ENCODE peak calls at places on chromosomes 12 and 14, in five cellular contexts. D is lower lobe of right lung, M is epithelial cell of prostate, L is Karpas-422, J is GM23338. K is an unnamed sample.

GRCh38 chr14:55587847-55588246 is 7.8 kb downstream of the KTN1 start:
- DNase-seq in L (no peak), D (no peak), M (no peak), J (no peak), K (no peak)

GRCh38 chr12:27608890-27609289 is 84.9 kb downstream of the PPFIBP1 start:
- DNase-seq in J (no peak), L (no peak), M (no peak), D (no peak), K (no peak)

GRCh38 chr14:105945891-105946290 is 419.5 kb downstream of the TMEM121 start:
- DNase-seq in J (no peak), L (no peak), M (no peak), D (no peak), K (no peak)

GRCh38 chr12:116784238-116784612 is 46.1 kb downstream of the RNFT2 start:
- DNase-seq in M (no peak), L (peak; percentile 65), J (peak; percentile 28), D (no peak), K (peak; percentile 37)

GRCh38 chr14:49988080-49988990 is 95.5 kb downstream of the ARF6 start:
- DNase-seq in J (no peak), M (no peak), D (no peak), L (no peak), K (no peak)

GRCh38 chr12:111578971-111579340 is 20.2 kb downstream of the ATXN2 start:
- DNase-seq in D (no peak), L (no peak), M (no peak), J (no peak), K (no peak)

GRCh38 chr14:54782803-54783659 is 119.6 kb downstream of the GCH1 start:
- DNase-seq in L (peak; percentile 96), D (peak; percentile 66), J (peak; percentile 68), M (no peak), K (no peak)

GRCh38 chr14:60091550-60092511 is at the start of gene PCNX4:
- DNase-seq in M (peak; percentile 92), L (peak; percentile 100), D (peak; percentile 98), J (peak; percentile 98), K (peak; percentile 98)

GRCh38 chr12:20967756-20968155 is 157.3 kb downstream of the SLCO1B3 start:
- DNase-seq in L (no peak), D (no peak), J (no peak), M (no peak), K (no peak)

GRCh38 chr14:55938249-55938791 is 179.9 kb upstream of the PELI2 start:
- DNase-seq in J (no peak), M (peak; percentile 60), D (no peak), L (no peak), K (no peak)

GRCh38 chr12:67766370-67766769 is 117.8 kb downstream of the DYRK2 start:
- DNase-seq in D (no peak), L (no peak), M (peak; percentile 60), J (no peak), K (no peak)

GRCh38 chr12:117162649-117163048 is 27.6 kb downstream of the FBXO21 start:
- DNase-seq in L (no peak), J (no peak), D (no peak), M (no peak), K (no peak)

GRCh38 chr14:71918955-71919354 is 13.3 kb upstream of the RGS6 start:
- DNase-seq in J (peak; percentile 69), M (no peak), L (no peak), D (no peak), K (peak; percentile 37)

GRCh38 chr12:63164911-63165310 is 13.9 kb upstream of the AVPR1A start:
- DNase-seq in M (no peak), J (no peak), D (no peak), L (peak; percentile 47), K (no peak)

GRCh38 chr12:43090981-43091380 is 461.0 kb downstream of the ADAMTS20 start:
- DNase-seq in D (no peak), J (no peak), M (no peak), L (no peak), K (no peak)

GRCh38 chr12:96136129-96136528 is 58.0 kb upstream of the ELK3 start:
- DNase-seq in D (no peak), J (no peak), M (no peak), L (no peak), K (peak; percentile 82)

GRCh38 chr14:101178184-101179072 is 274.9 kb upstream of the RTL1 start:
- DNase-seq in M (no peak), J (no peak), L (no peak), D (no peak), K (no peak)

GRCh38 chr14:101175731-101176534 is 272.4 kb upstream of the RTL1 start:
- DNase-seq in D (no peak), J (no peak), M (no peak), L (no peak), K (no peak)

GRCh38 chr14:101177301-101178055 is 274.0 kb upstream of the RTL1 start:
- DNase-seq in M (no peak), D (no peak), L (no peak), J (no peak), K (no peak)

GRCh38 chr14:101174980-101175606 is 271.6 kb upstream of the RTL1 start:
- DNase-seq in J (no peak), M (no peak), L (no peak), D (no peak), K (no peak)

GRCh38 chr14:101176535-101177205 is 273.1 kb upstream of the RTL1 start:
- DNase-seq in L (no peak), D (no peak), J (no peak), M (no peak), K (no peak)
- H3K27ac ChIP-seq in L (no peak overlapping the region), D (no peak overlapping the region), J (no peak overlapping the region), M (no peak overlapping the region), K (no peak overlapping the region)

GRCh38 chr14:77369280-77369679 is 7.6 kb downstream of the TMED8 start:
- DNase-seq in L (no peak), J (no peak), D (no peak), M (no peak), K (no peak)
- H3K27ac ChIP-seq in L (peak overlapping the region; percentile 41), J (no peak overlapping the region), D (no peak overlapping the region), M (no peak overlapping the region), K (no peak overlapping the region)

GRCh38 chr12:110540048-110540447 is 37.9 kb downstream of the RAD9B start:
- DNase-seq in L (no peak), M (no peak), D (no peak), J (no peak), K (no peak)
- H3K27ac ChIP-seq in L (peak overlapping the region; percentile 65), M (peak overlapping the region; percentile 49), D (no peak overlapping the region), J (peak overlapping the region; percentile 0), K (no peak overlapping the region)

GRCh38 chr12:6201199-6201608 is 1.0 kb downstream of the CD9 start:
- DNase-seq in J (peak; percentile 57), D (peak; percentile 68), L (no peak), M (no peak), K (peak; percentile 49)

GRCh38 chr12:6202846-6203245 is 2.6 kb downstream of the CD9 start:
- DNase-seq in D (no peak), J (no peak), M (no peak), L (no peak), K (no peak)

GRCh38 chr12:6201775-6202292 is 1.6 kb downstream of the CD9 start:
- DNase-seq in D (no peak), J (no peak), L (no peak), M (no peak), K (no peak)

GRCh38 chr12:6200266-6201198 is at the start of gene CD9:
- DNase-seq in M (no peak), J (peak; percentile 67), D (peak; percentile 88), L (no peak), K (peak; percentile 80)

GRCh38 chr12:6202331-6202730 is 2.1 kb downstream of the CD9 start:
- DNase-seq in M (no peak), D (no peak), L (no peak), J (no peak), K (no peak)
- H3K27ac ChIP-seq in M (peak overlapping the region; percentile 84), D (peak overlapping the region; percentile 90), L (no peak overlapping the region), J (no peak overlapping the region), K (no peak overlapping the region)